ENCODE peak calls at places on chromosomes 2 and 18, in four cellular contexts. One of them, this sample, is unnamed.

GRCh38 chr2:216689397-216689796 is 6.0 kb downstream of the IGFBP5 start:
- DNase-seq in K562: no peak
- DNase-seq in HepG2: no peak
- DNase-seq in H1: no peak
- DNase-seq in this sample: no peak

GRCh38 chr2:19478441-19478840 is 120.0 kb upstream of the OSR1 start:
- DNase-seq in HepG2: no peak
- DNase-seq in K562: no peak
- DNase-seq in H1: no peak
- DNase-seq in this sample: no peak

GRCh38 chr2:209578394-209579006 is 154.7 kb downstream of the MAP2 start:
- DNase-seq in K562: no peak
- DNase-seq in H1: no peak
- DNase-seq in HepG2: no peak
- DNase-seq in this sample: no peak

GRCh38 chr18:61703508-61703907 is 189.3 kb downstream of the RNF152 start:
- DNase-seq in K562: no peak
- DNase-seq in HepG2: no peak
- DNase-seq in H1: no peak
- DNase-seq in this sample: no peak

GRCh38 chr2:77005522-77005921 is 516.7 kb downstream of the LRRTM4 start:
- DNase-seq in HepG2: no peak
- DNase-seq in K562: no peak
- DNase-seq in H1: no peak
- DNase-seq in this sample: no peak

GRCh38 chr2:20642026-20642971 is 8.6 kb downstream of the HS1BP3 start:
- DNase-seq in HepG2: peak; percentile 64
- DNase-seq in K562: peak; percentile 81
- DNase-seq in H1: peak; percentile 91
- DNase-seq in this sample: no peak

GRCh38 chr2:33272001-33272400 is 204.4 kb upstream of the RASGRP3 start:
- DNase-seq in K562: no peak
- DNase-seq in HepG2: no peak
- DNase-seq in H1: no peak
- DNase-seq in this sample: peak; percentile 71

GRCh38 chr2:240156435-240157146 is 16.1 kb upstream of the OTOS start:
- DNase-seq in H1: no peak
- DNase-seq in K562: no peak
- DNase-seq in HepG2: no peak
- DNase-seq in this sample: no peak

GRCh38 chr2:130819226-130819914 is 17.3 kb upstream of the ARHGEF4 start:
- DNase-seq in K562: no peak
- DNase-seq in H1: peak; percentile 54
- DNase-seq in HepG2: no peak
- DNase-seq in this sample: no peak

GRCh38 chr18:2415656-2416055 is 155.6 kb downstream of the METTL4 start:
- DNase-seq in HepG2: no peak
- DNase-seq in K562: no peak
- DNase-seq in H1: no peak
- DNase-seq in this sample: no peak

GRCh38 chr2:109487237-109487869 is 126.4 kb downstream of the SEPTIN10 start:
- DNase-seq in K562: no peak
- DNase-seq in H1: no peak
- DNase-seq in HepG2: no peak
- DNase-seq in this sample: no peak

GRCh38 chr2:132731431-132731830 is 61.4 kb upstream of the LYPD1 start:
- DNase-seq in K562: no peak
- DNase-seq in H1: no peak
- DNase-seq in HepG2: no peak
- DNase-seq in this sample: no peak

GRCh38 chr2:132736059-132736458 is 66.1 kb upstream of the LYPD1 start:
- DNase-seq in HepG2: no peak
- DNase-seq in H1: no peak
- DNase-seq in K562: no peak
- DNase-seq in this sample: no peak

GRCh38 chr2:132729572-132729971 is 59.6 kb upstream of the LYPD1 start:
- DNase-seq in K562: no peak
- DNase-seq in H1: no peak
- DNase-seq in HepG2: no peak
- DNase-seq in this sample: no peak

DNA sequence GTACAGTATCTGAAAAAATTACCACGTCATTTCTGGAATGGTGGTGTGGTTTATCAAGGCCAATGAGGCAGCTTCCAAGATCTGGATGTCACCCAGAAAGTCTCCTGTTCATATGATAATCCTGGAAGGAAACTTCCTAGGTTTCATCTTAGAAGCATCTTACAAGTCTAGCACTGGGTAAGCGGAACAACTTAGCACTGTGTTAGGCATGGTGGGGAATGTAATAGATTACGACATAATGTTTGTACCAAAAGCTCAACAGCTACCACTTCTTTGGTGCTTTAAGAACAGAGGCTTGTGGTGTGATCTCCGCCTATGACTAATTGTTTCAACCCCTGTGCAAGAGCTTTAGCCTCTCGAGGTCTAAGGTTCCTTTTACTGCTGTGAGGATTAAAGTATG is 63.1 kb upstream of the LYPD1 start:
- DNase-seq in H1: no peak
- DNase-seq in HepG2: no peak
- DNase-seq in K562: no peak
- DNase-seq in this sample: no peak
- TF ChIP-seq ATF2 in H1: no peak
- TF ChIP-seq ATF2 in HepG2: no peak
- TF ChIP-seq ATF2 in K562: no peak
- TF ChIP-seq ATF2 in this sample: no peak

GRCh38 chr18:26655010-26655613 is 106.8 kb upstream of the KCTD1 start:
- DNase-seq in HepG2: no peak
- DNase-seq in K562: no peak
- DNase-seq in H1: no peak
- DNase-seq in this sample: no peak

GRCh38 chr18:26655614-26656400 is 107.5 kb upstream of the KCTD1 start:
- DNase-seq in K562: no peak
- DNase-seq in H1: peak; percentile 78
- DNase-seq in HepG2: no peak
- DNase-seq in this sample: no peak

GRCh38 chr18:26656401-26656943 is 108.1 kb upstream of the KCTD1 start:
- DNase-seq in K562: no peak
- DNase-seq in H1: peak; percentile 59
- DNase-seq in HepG2: no peak
- DNase-seq in this sample: no peak

GRCh38 chr18:26657618-26658581 is 109.5 kb upstream of the KCTD1 start:
- DNase-seq in H1: no peak
- DNase-seq in K562: no peak
- DNase-seq in HepG2: no peak
- DNase-seq in this sample: no peak

GRCh38 chr18:26656944-26657536 is 108.7 kb upstream of the KCTD1 start:
- DNase-seq in H1: peak; percentile 82
- DNase-seq in K562: no peak
- DNase-seq in HepG2: peak; percentile 6
- DNase-seq in this sample: no peak
- TF ChIP-seq POLR2AphosphoS5 in H1: no peak
- TF ChIP-seq POLR2AphosphoS5 in K562: no peak
- TF ChIP-seq POLR2AphosphoS5 in HepG2: no peak
- TF ChIP-seq POLR2AphosphoS5 in this sample: no peak

GRCh38 chr2:170360546-170361358 is 182.8 kb downstream of the MYO3B start:
- DNase-seq in HepG2: no peak
- DNase-seq in H1: no peak
- DNase-seq in K562: no peak
- DNase-seq in this sample: no peak

GRCh38 chr2:170361359-170361936 is 183.5 kb downstream of the MYO3B start:
- DNase-seq in HepG2: peak; percentile 48
- DNase-seq in K562: peak; percentile 90
- DNase-seq in H1: peak; percentile 69
- DNase-seq in this sample: peak; percentile 26

GRCh38 chr2:170362313-170362795 is 184.4 kb downstream of the MYO3B start:
- DNase-seq in HepG2: no peak
- DNase-seq in K562: peak; percentile 34
- DNase-seq in H1: no peak
- DNase-seq in this sample: no peak

GRCh38 chr2:170362895-170363582 is 185.1 kb downstream of the MYO3B start:
- DNase-seq in H1: no peak
- DNase-seq in K562: peak; percentile 82
- DNase-seq in HepG2: no peak
- DNase-seq in this sample: no peak

GRCh38 chr2:170359466-170359865 is 181.5 kb downstream of the MYO3B start:
- DNase-seq in K562: no peak
- DNase-seq in HepG2: no peak
- DNase-seq in H1: no peak
- DNase-seq in this sample: no peak
- TF ChIP-seq RAD21 in K562: no peak
- TF ChIP-seq RAD21 in HepG2: no peak
- TF ChIP-seq RAD21 in H1: no peak
- TF ChIP-seq RAD21 in this sample: no peak

GRCh38 chr2:15122915-15123314 is 438.2 kb downstream of the NBAS start:
- DNase-seq in HepG2: no peak
- DNase-seq in H1: no peak
- DNase-seq in K562: peak; percentile 43
- DNase-seq in this sample: no peak

GRCh38 chr2:15126373-15126772 is 434.8 kb downstream of the NBAS start:
- DNase-seq in K562: no peak
- DNase-seq in HepG2: no peak
- DNase-seq in H1: no peak
- DNase-seq in this sample: no peak

GRCh38 chr2:15127876-15128275 is 433.3 kb downstream of the NBAS start:
- DNase-seq in HepG2: no peak
- DNase-seq in K562: no peak
- DNase-seq in H1: no peak
- DNase-seq in this sample: no peak

GRCh38 chr2:15128846-15129245 is 432.3 kb downstream of the NBAS start:
- DNase-seq in H1: no peak
- DNase-seq in K562: no peak
- DNase-seq in HepG2: no peak
- DNase-seq in this sample: no peak

GRCh38 chr2:15127251-15127650 is 433.9 kb downstream of the NBAS start:
- DNase-seq in K562: no peak
- DNase-seq in H1: no peak
- DNase-seq in HepG2: no peak
- DNase-seq in this sample: no peak
- TF ChIP-seq ATF2 in K562: no peak
- TF ChIP-seq ATF2 in H1: no peak
- TF ChIP-seq ATF2 in HepG2: no peak
- TF ChIP-seq ATF2 in this sample: no peak

GRCh38 chr18:45590060-45590537 is 25.2 kb upstream of the SLC14A2 start:
- DNase-seq in HepG2: no peak
- DNase-seq in K562: no peak
- DNase-seq in H1: no peak
- DNase-seq in this sample: no peak

GRCh38 chr18:45590546-45590945 is 24.7 kb upstream of the SLC14A2 start:
- DNase-seq in K562: no peak
- DNase-seq in H1: no peak
- DNase-seq in HepG2: no peak
- DNase-seq in this sample: no peak

GRCh38 chr18:45596048-45596447 is 19.2 kb upstream of the SLC14A2 start:
- DNase-seq in H1: no peak
- DNase-seq in HepG2: no peak
- DNase-seq in K562: no peak
- DNase-seq in this sample: no peak
- TF ChIP-seq POLR2AphosphoS5 in H1: no peak
- TF ChIP-seq POLR2AphosphoS5 in HepG2: no peak
- TF ChIP-seq POLR2AphosphoS5 in K562: no peak
- TF ChIP-seq POLR2AphosphoS5 in this sample: no peak

GRCh38 chr2:241818229-241818942 is 9.4 kb downstream of the NEU4 start:
- DNase-seq in H1: no peak
- DNase-seq in K562: no peak
- DNase-seq in HepG2: no peak
- DNase-seq in this sample: no peak
- TF ChIP-seq RAD21 in H1: no peak
- TF ChIP-seq RAD21 in K562: no peak
- TF ChIP-seq RAD21 in HepG2: no peak
- TF ChIP-seq RAD21 in this sample: no peak

GRCh38 chr18:24112464-24112863 is 26.4 kb upstream of the CABYR start:
- DNase-seq in H1: no peak
- DNase-seq in HepG2: no peak
- DNase-seq in K562: no peak
- DNase-seq in this sample: no peak
- TF ChIP-seq ATF2 in H1: no peak
- TF ChIP-seq ATF2 in HepG2: no peak
- TF ChIP-seq ATF2 in K562: no peak
- TF ChIP-seq ATF2 in this sample: no peak

GRCh38 chr18:48354746-48355260 is 54.4 kb downstream of the ZBTB7C start:
- DNase-seq in K562: no peak
- DNase-seq in HepG2: no peak
- DNase-seq in H1: no peak
- DNase-seq in this sample: no peak

GRCh38 chr18:48355526-48356115 is 53.6 kb downstream of the ZBTB7C start:
- DNase-seq in H1: no peak
- DNase-seq in K562: no peak
- DNase-seq in HepG2: no peak
- DNase-seq in this sample: no peak

GRCh38 chr18:48356151-48356745 is 52.9 kb downstream of the ZBTB7C start:
- DNase-seq in H1: no peak
- DNase-seq in K562: no peak
- DNase-seq in HepG2: no peak
- DNase-seq in this sample: no peak

GRCh38 chr18:48358868-48359267 is 50.3 kb downstream of the ZBTB7C start:
- DNase-seq in H1: no peak
- DNase-seq in HepG2: no peak
- DNase-seq in K562: no peak
- DNase-seq in this sample: no peak

DNA sequence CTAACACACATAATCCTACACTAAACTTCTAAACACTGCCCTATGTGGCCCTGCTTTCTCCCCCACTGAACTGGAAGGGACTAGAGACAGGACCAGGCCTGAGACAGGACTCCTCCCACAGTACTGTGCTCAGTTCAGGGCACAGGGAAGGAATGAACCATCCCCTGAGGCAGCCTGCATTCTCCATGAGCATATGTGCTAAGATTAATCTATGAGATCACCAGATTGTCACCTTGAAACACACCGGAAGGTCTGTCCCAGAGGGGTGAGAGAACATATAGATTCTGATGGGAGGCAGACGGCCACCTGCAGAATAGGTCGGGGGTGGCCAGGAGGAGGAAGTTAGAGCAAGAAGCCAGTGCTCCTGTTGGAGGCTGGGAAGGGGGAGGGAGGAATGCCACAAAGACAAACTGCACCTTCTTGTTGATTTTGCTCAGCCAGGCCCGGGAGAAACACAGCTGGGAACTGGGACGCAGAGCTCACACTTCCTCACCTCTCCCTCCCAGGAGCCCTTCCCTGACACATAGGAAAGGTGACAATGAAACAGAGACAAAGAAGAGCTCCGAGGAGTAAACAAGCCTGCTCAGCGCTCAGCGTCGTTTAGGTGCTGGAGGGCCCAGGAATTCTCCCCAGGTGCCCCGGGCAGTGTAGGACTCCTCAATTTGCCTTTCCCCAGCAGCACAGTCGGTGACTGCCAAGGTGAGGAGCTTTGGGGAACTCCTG is 52.1 kb downstream of the ZBTB7C start:
- DNase-seq in K562: no peak
- DNase-seq in HepG2: no peak
- DNase-seq in H1: no peak
- DNase-seq in this sample: no peak
- TF ChIP-seq POLR2AphosphoS5 in K562: no peak
- TF ChIP-seq POLR2AphosphoS5 in HepG2: no peak
- TF ChIP-seq POLR2AphosphoS5 in H1: no peak
- TF ChIP-seq POLR2AphosphoS5 in this sample: no peak

GRCh38 chr2:234763051-234763909 is 188.5 kb upstream of the SH3BP4 start:
- DNase-seq in HepG2: peak; percentile 86
- DNase-seq in H1: no peak
- DNase-seq in K562: no peak
- DNase-seq in this sample: no peak
- TF ChIP-seq RAD21 in HepG2: no peak
- TF ChIP-seq RAD21 in H1: no peak
- TF ChIP-seq RAD21 in K562: no peak
- TF ChIP-seq RAD21 in this sample: no peak

This sample was measured in GM12878.